ENCODE peak calls at places on chromosomes 11 and 22, in nine cellular contexts. F is LoVo, E is endothelial cell, Q is T1000, X is ecto neural progenitor cell, Z is NCI-H1417, B is H9, U is left colon, L is NCI-H1105. Y is an unnamed sample.
A peak's percentile ranks its signal among the peaks of the same experiment; 100 is the strongest.

GRCh38 chr22:41289681-41290080 is 3.7 kb upstream of the RANGAP1 start:
- DNase-seq in B (no peak), X (no peak), Z (no peak), U (no peak), F (no peak), Q (no peak), L (no peak), E (no peak), Y (no peak)

GRCh38 chr11:12539570-12539969 is 134.7 kb upstream of the TEAD1 start:
- DNase-seq in F (no peak), Q (no peak), B (no peak), L (no peak), X (no peak), E (no peak), U (no peak), Z (no peak), Y (no peak)

GRCh38 chr22:31082606-31083376 is 1.7 kb downstream of the SMTN start:
- DNase-seq in B (peak; percentile 75), U (peak; percentile 89), E (peak; percentile 85), Z (no peak), F (peak; percentile 17), X (peak; percentile 71), Q (no peak), L (no peak), Y (peak; percentile 91)

GRCh38 chr22:24803064-24803542 is 2.9 kb upstream of the SGSM1 start:
- DNase-seq in E (peak; percentile 77), B (peak; percentile 91), L (peak; percentile 25), U (peak; percentile 51), X (peak; percentile 79), F (peak; percentile 66), Z (peak; percentile 42), Q (no peak), Y (peak; percentile 75)

GRCh38 chr11:62574363-62575057 is 819 bp upstream of the EEF1G start:
- DNase-seq in U (no peak), X (no peak), Q (no peak), Z (peak; percentile 80), B (no peak), L (peak; percentile 32), F (no peak), E (peak; percentile 19), Y (no peak)

GRCh38 chr11:15748673-15749190 is 607.6 kb downstream of the SOX6 start:
- DNase-seq in X (no peak), L (no peak), U (no peak), Z (no peak), Q (no peak), E (no peak), B (no peak), F (no peak), Y (no peak)

GRCh38 chr11:125410091-125410490 is 86.0 kb downstream of the FEZ1 start:
- DNase-seq in B (peak; percentile 90), F (no peak), L (peak; percentile 9), Z (peak; percentile 15), Q (peak; percentile 38), X (peak; percentile 56), U (no peak), E (no peak), Y (peak; percentile 88)

GRCh38 chr11:69854719-69855118 is 35.5 kb upstream of the FGF3 start:
- DNase-seq in L (no peak), Z (no peak), U (no peak), F (peak; percentile 65), B (no peak), Q (no peak), X (no peak), E (no peak), Y (peak; percentile 9)

GRCh38 chr11:103433976-103434375 is 324.8 kb downstream of the DYNC2H1 start:
- DNase-seq in E (no peak), Z (no peak), X (no peak), B (no peak), L (no peak), F (no peak), Q (no peak), U (no peak), Y (no peak)

GRCh38 chr22:45335021-45335818 is 25.5 kb downstream of the FAM118A start:
- DNase-seq in Z (no peak), E (peak; percentile 19), L (no peak), Q (no peak), F (no peak), U (no peak), X (peak; percentile 67), B (peak; percentile 74), Y (peak; percentile 83)

GRCh38 chr22:19565921-19566598 is 41.9 kb upstream of the CLDN5 start:
- DNase-seq in X (no peak), B (no peak), Z (no peak), Q (no peak), F (peak; percentile 76), E (no peak), U (no peak), L (no peak), Y (no peak)

GRCh38 chr11:45931739-45932138 is 9.3 kb downstream of the LARGE2 start:
- DNase-seq in U (no peak), X (no peak), L (no peak), B (no peak), Z (no peak), Q (no peak), F (no peak), E (no peak), Y (peak; percentile 29)

GRCh38 chr11:15493921-15494630 is 379.4 kb downstream of the INSC start:
- DNase-seq in E (no peak), F (peak; percentile 32), Z (peak; percentile 37), B (no peak), L (no peak), Q (no peak), U (no peak), X (no peak), Y (no peak)

GRCh38 chr11:121199516-121199915 is 93.1 kb upstream of the SC5D start:
- DNase-seq in F (no peak), Q (no peak), X (no peak), E (no peak), Z (no peak), L (no peak), B (no peak), U (no peak), Y (no peak)